ENCODE peak calls at places on chromosomes 16 and 17, in six cellular contexts. One of them, this sample, is unnamed.

GRCh38 chr17:61200349-61200735 is 199.3 kb upstream of the TBX2 start:
- DNase-seq in cerebellar nuclear complex: no peak
- DNase-seq in activated CD8-positive, alpha-beta memory T cell treated with anti-CD3 and anti-CD28 coated beads for 24 hours: no peak
- DNase-seq in renal cortical epithelial cell: peak; percentile 64
- DNase-seq in glutamatergic neuron: no peak
- DNase-seq in psoas muscle: no peak
- DNase-seq in this sample: no peak

GRCh38 chr17:43175213-43176118 is 4.5 kb downstream of the NBR1 start:
- DNase-seq in glutamatergic neuron: no peak
- DNase-seq in cerebellar nuclear complex: no peak
- DNase-seq in psoas muscle: no peak
- DNase-seq in renal cortical epithelial cell: no peak
- DNase-seq in activated CD8-positive, alpha-beta memory T cell treated with anti-CD3 and anti-CD28 coated beads for 24 hours: no peak
- DNase-seq in this sample: no peak

GRCh38 chr17:80857721-80858171 is 133.9 kb upstream of the CHMP6 start:
- DNase-seq in glutamatergic neuron: no peak
- DNase-seq in activated CD8-positive, alpha-beta memory T cell treated with anti-CD3 and anti-CD28 coated beads for 24 hours: no peak
- DNase-seq in psoas muscle: peak; percentile 48
- DNase-seq in cerebellar nuclear complex: no peak
- DNase-seq in renal cortical epithelial cell: no peak
- DNase-seq in this sample: no peak

GRCh38 chr17:77131919-77132318 is 8.8 kb upstream of the SEC14L1 start:
- DNase-seq in psoas muscle: no peak
- DNase-seq in renal cortical epithelial cell: peak; percentile 58
- DNase-seq in glutamatergic neuron: no peak
- DNase-seq in activated CD8-positive, alpha-beta memory T cell treated with anti-CD3 and anti-CD28 coated beads for 24 hours: no peak
- DNase-seq in cerebellar nuclear complex: no peak
- DNase-seq in this sample: peak; percentile 66

GRCh38 chr17:7208754-7209460 is 10.7 kb downstream of the DLG4 start:
- DNase-seq in activated CD8-positive, alpha-beta memory T cell treated with anti-CD3 and anti-CD28 coated beads for 24 hours: no peak
- DNase-seq in glutamatergic neuron: no peak
- DNase-seq in cerebellar nuclear complex: no peak
- DNase-seq in renal cortical epithelial cell: no peak
- DNase-seq in psoas muscle: no peak
- DNase-seq in this sample: no peak

GRCh38 chr16:70465999-70466811 is 11.8 kb downstream of the FCSK start:
- DNase-seq in renal cortical epithelial cell: no peak
- DNase-seq in glutamatergic neuron: no peak
- DNase-seq in cerebellar nuclear complex: no peak
- DNase-seq in psoas muscle: no peak
- DNase-seq in activated CD8-positive, alpha-beta memory T cell treated with anti-CD3 and anti-CD28 coated beads for 24 hours: no peak
- DNase-seq in this sample: no peak

GRCh38 chr17:36515837-36516236 is 18.8 kb downstream of the MYO19 start:
- DNase-seq in psoas muscle: no peak
- DNase-seq in activated CD8-positive, alpha-beta memory T cell treated with anti-CD3 and anti-CD28 coated beads for 24 hours: no peak
- DNase-seq in glutamatergic neuron: no peak
- DNase-seq in cerebellar nuclear complex: no peak
- DNase-seq in renal cortical epithelial cell: no peak
- DNase-seq in this sample: no peak

GRCh38 chr16:53664724-53665345 is 38.8 kb downstream of the RPGRIP1L start:
- DNase-seq in renal cortical epithelial cell: no peak
- DNase-seq in glutamatergic neuron: no peak
- DNase-seq in psoas muscle: no peak
- DNase-seq in activated CD8-positive, alpha-beta memory T cell treated with anti-CD3 and anti-CD28 coated beads for 24 hours: no peak
- DNase-seq in cerebellar nuclear complex: no peak
- DNase-seq in this sample: no peak

GRCh38 chr17:65403129-65403528 is 158.3 kb downstream of the AXIN2 start:
- DNase-seq in renal cortical epithelial cell: no peak
- DNase-seq in activated CD8-positive, alpha-beta memory T cell treated with anti-CD3 and anti-CD28 coated beads for 24 hours: no peak
- DNase-seq in glutamatergic neuron: peak; percentile 21
- DNase-seq in cerebellar nuclear complex: no peak
- DNase-seq in psoas muscle: no peak
- DNase-seq in this sample: no peak

GRCh38 chr17:42848093-42848492 is 2.9 kb upstream of the AOC3 start:
- DNase-seq in psoas muscle: no peak
- DNase-seq in cerebellar nuclear complex: no peak
- DNase-seq in renal cortical epithelial cell: no peak
- DNase-seq in activated CD8-positive, alpha-beta memory T cell treated with anti-CD3 and anti-CD28 coated beads for 24 hours: no peak
- DNase-seq in glutamatergic neuron: no peak
- DNase-seq in this sample: no peak

GRCh38 chr16:86755571-86756006 is 177.2 kb downstream of the FOXL1 start:
- DNase-seq in psoas muscle: peak; percentile 66
- DNase-seq in renal cortical epithelial cell: no peak
- DNase-seq in cerebellar nuclear complex: no peak
- DNase-seq in activated CD8-positive, alpha-beta memory T cell treated with anti-CD3 and anti-CD28 coated beads for 24 hours: no peak
- DNase-seq in glutamatergic neuron: no peak
- DNase-seq in this sample: no peak

GRCh38 chr17:82234211-82235055 is 5.6 kb downstream of the SLC16A3 start:
- DNase-seq in renal cortical epithelial cell: no peak
- DNase-seq in activated CD8-positive, alpha-beta memory T cell treated with anti-CD3 and anti-CD28 coated beads for 24 hours: no peak
- DNase-seq in psoas muscle: peak; percentile 67
- DNase-seq in cerebellar nuclear complex: no peak
- DNase-seq in glutamatergic neuron: no peak
- DNase-seq in this sample: no peak

GRCh38 chr16:21634216-21634615 is 18.2 kb downstream of the IGSF6 start:
- DNase-seq in cerebellar nuclear complex: no peak
- DNase-seq in psoas muscle: no peak
- DNase-seq in renal cortical epithelial cell: no peak
- DNase-seq in glutamatergic neuron: no peak
- DNase-seq in activated CD8-positive, alpha-beta memory T cell treated with anti-CD3 and anti-CD28 coated beads for 24 hours: no peak
- DNase-seq in this sample: no peak

GRCh38 chr17:77880702-77881450 is 77.6 kb upstream of the TNRC6C start:
- DNase-seq in renal cortical epithelial cell: no peak
- DNase-seq in cerebellar nuclear complex: no peak
- DNase-seq in activated CD8-positive, alpha-beta memory T cell treated with anti-CD3 and anti-CD28 coated beads for 24 hours: no peak
- DNase-seq in psoas muscle: peak; percentile 51
- DNase-seq in glutamatergic neuron: peak; percentile 14
- DNase-seq in this sample: peak; percentile 97

GRCh38 chr17:69634844-69635243 is 220.3 kb downstream of the MAP2K6 start:
- DNase-seq in cerebellar nuclear complex: no peak
- DNase-seq in psoas muscle: no peak
- DNase-seq in renal cortical epithelial cell: no peak
- DNase-seq in activated CD8-positive, alpha-beta memory T cell treated with anti-CD3 and anti-CD28 coated beads for 24 hours: no peak
- DNase-seq in glutamatergic neuron: no peak
- DNase-seq in this sample: no peak

GRCh38 chr17:30997270-30997669 is 26.4 kb downstream of the RNF135 start:
- DNase-seq in activated CD8-positive, alpha-beta memory T cell treated with anti-CD3 and anti-CD28 coated beads for 24 hours: no peak
- DNase-seq in psoas muscle: no peak
- DNase-seq in renal cortical epithelial cell: no peak
- DNase-seq in glutamatergic neuron: no peak
- DNase-seq in cerebellar nuclear complex: no peak
- DNase-seq in this sample: no peak

GRCh38 chr17:15503731-15504130 is 36.3 kb upstream of the CDRT4 start:
- DNase-seq in psoas muscle: no peak
- DNase-seq in renal cortical epithelial cell: no peak
- DNase-seq in glutamatergic neuron: no peak
- DNase-seq in cerebellar nuclear complex: no peak
- DNase-seq in activated CD8-positive, alpha-beta memory T cell treated with anti-CD3 and anti-CD28 coated beads for 24 hours: no peak
- DNase-seq in this sample: no peak

GRCh38 chr16:11148045-11148444 is 108.0 kb downstream of the SOCS1 start:
- DNase-seq in cerebellar nuclear complex: no peak
- DNase-seq in renal cortical epithelial cell: peak; percentile 22
- DNase-seq in psoas muscle: no peak
- DNase-seq in glutamatergic neuron: no peak
- DNase-seq in activated CD8-positive, alpha-beta memory T cell treated with anti-CD3 and anti-CD28 coated beads for 24 hours: no peak
- DNase-seq in this sample: no peak

GRCh38 chr17:77382966-77383612 is 242.3 kb downstream of the SEC14L1 start:
- DNase-seq in psoas muscle: no peak
- DNase-seq in glutamatergic neuron: no peak
- DNase-seq in cerebellar nuclear complex: no peak
- DNase-seq in renal cortical epithelial cell: no peak
- DNase-seq in activated CD8-positive, alpha-beta memory T cell treated with anti-CD3 and anti-CD28 coated beads for 24 hours: no peak
- DNase-seq in this sample: no peak

GRCh38 chr17:45904886-45905285 is 10.5 kb downstream of the MAPT start:
- DNase-seq in glutamatergic neuron: no peak
- DNase-seq in activated CD8-positive, alpha-beta memory T cell treated with anti-CD3 and anti-CD28 coated beads for 24 hours: no peak
- DNase-seq in cerebellar nuclear complex: no peak
- DNase-seq in psoas muscle: no peak
- DNase-seq in renal cortical epithelial cell: no peak
- DNase-seq in this sample: no peak

GRCh38 chr17:72764632-72765041 is 327.9 kb downstream of the SLC39A11 start:
- DNase-seq in renal cortical epithelial cell: no peak
- DNase-seq in psoas muscle: no peak
- DNase-seq in glutamatergic neuron: no peak
- DNase-seq in cerebellar nuclear complex: no peak
- DNase-seq in activated CD8-positive, alpha-beta memory T cell treated with anti-CD3 and anti-CD28 coated beads for 24 hours: no peak
- DNase-seq in this sample: no peak

GRCh38 chr16:50598256-50598894 is 50.2 kb downstream of the NKD1 start:
- DNase-seq in cerebellar nuclear complex: no peak
- DNase-seq in glutamatergic neuron: no peak
- DNase-seq in activated CD8-positive, alpha-beta memory T cell treated with anti-CD3 and anti-CD28 coated beads for 24 hours: no peak
- DNase-seq in renal cortical epithelial cell: no peak
- DNase-seq in psoas muscle: peak; percentile 73
- DNase-seq in this sample: peak; percentile 47

GRCh38 chr16:48408688-48409087 is 23.5 kb upstream of the SIAH1 start:
- DNase-seq in cerebellar nuclear complex: no peak
- DNase-seq in glutamatergic neuron: no peak
- DNase-seq in renal cortical epithelial cell: peak; percentile 84
- DNase-seq in psoas muscle: no peak
- DNase-seq in activated CD8-positive, alpha-beta memory T cell treated with anti-CD3 and anti-CD28 coated beads for 24 hours: no peak
- DNase-seq in this sample: no peak

GRCh38 chr16:27650073-27650701 is 100.2 kb downstream of the KATNIP start:
- DNase-seq in cerebellar nuclear complex: no peak
- DNase-seq in activated CD8-positive, alpha-beta memory T cell treated with anti-CD3 and anti-CD28 coated beads for 24 hours: no peak
- DNase-seq in glutamatergic neuron: no peak
- DNase-seq in psoas muscle: no peak
- DNase-seq in renal cortical epithelial cell: peak; percentile 11
- DNase-seq in this sample: no peak

GRCh38 chr17:78923660-78924453 is 1.3 kb downstream of the TIMP2 start:
- DNase-seq in activated CD8-positive, alpha-beta memory T cell treated with anti-CD3 and anti-CD28 coated beads for 24 hours: peak; percentile 74
- DNase-seq in glutamatergic neuron: no peak
- DNase-seq in renal cortical epithelial cell: peak; percentile 46
- DNase-seq in cerebellar nuclear complex: no peak
- DNase-seq in psoas muscle: peak; percentile 70
- DNase-seq in this sample: peak; percentile 65

GRCh38 chr17:290626-291025 is 62.0 kb downstream of the RPH3AL start:
- DNase-seq in activated CD8-positive, alpha-beta memory T cell treated with anti-CD3 and anti-CD28 coated beads for 24 hours: no peak
- DNase-seq in glutamatergic neuron: no peak
- DNase-seq in cerebellar nuclear complex: no peak
- DNase-seq in renal cortical epithelial cell: no peak
- DNase-seq in psoas muscle: peak; percentile 30
- DNase-seq in this sample: no peak

GRCh38 chr17:43570518-43570928 is 24.4 kb upstream of the ETV4 start:
- DNase-seq in activated CD8-positive, alpha-beta memory T cell treated with anti-CD3 and anti-CD28 coated beads for 24 hours: no peak
- DNase-seq in cerebellar nuclear complex: no peak
- DNase-seq in psoas muscle: no peak
- DNase-seq in renal cortical epithelial cell: peak; percentile 90
- DNase-seq in glutamatergic neuron: no peak
- DNase-seq in this sample: no peak

GRCh38 chr17:3801043-3801746 is at the start of gene ITGAE:
- DNase-seq in activated CD8-positive, alpha-beta memory T cell treated with anti-CD3 and anti-CD28 coated beads for 24 hours: no peak
- DNase-seq in psoas muscle: no peak
- DNase-seq in cerebellar nuclear complex: no peak
- DNase-seq in glutamatergic neuron: no peak
- DNase-seq in renal cortical epithelial cell: no peak
- DNase-seq in this sample: no peak

GRCh38 chr16:67727521-67728485 is 8.7 kb upstream of the GFOD2 start:
- DNase-seq in cerebellar nuclear complex: no peak
- DNase-seq in glutamatergic neuron: no peak
- DNase-seq in activated CD8-positive, alpha-beta memory T cell treated with anti-CD3 and anti-CD28 coated beads for 24 hours: no peak
- DNase-seq in renal cortical epithelial cell: no peak
- DNase-seq in psoas muscle: no peak
- DNase-seq in this sample: no peak

GRCh38 chr16:49547448-49547847 is 173.8 kb downstream of the C16orf78 start:
- DNase-seq in cerebellar nuclear complex: no peak
- DNase-seq in activated CD8-positive, alpha-beta memory T cell treated with anti-CD3 and anti-CD28 coated beads for 24 hours: no peak
- DNase-seq in renal cortical epithelial cell: no peak
- DNase-seq in glutamatergic neuron: no peak
- DNase-seq in psoas muscle: no peak
- DNase-seq in this sample: no peak

GRCh38 chr16:9360075-9360474 is 268.6 kb downstream of the HAPSTR1 start:
- DNase-seq in renal cortical epithelial cell: no peak
- DNase-seq in activated CD8-positive, alpha-beta memory T cell treated with anti-CD3 and anti-CD28 coated beads for 24 hours: no peak
- DNase-seq in cerebellar nuclear complex: no peak
- DNase-seq in psoas muscle: no peak
- DNase-seq in glutamatergic neuron: no peak
- DNase-seq in this sample: no peak

GRCh38 chr17:82272495-82273326 is 789 bp downstream of the CSNK1D start:
- DNase-seq in psoas muscle: peak; percentile 79
- DNase-seq in glutamatergic neuron: peak; percentile 77
- DNase-seq in cerebellar nuclear complex: no peak
- DNase-seq in activated CD8-positive, alpha-beta memory T cell treated with anti-CD3 and anti-CD28 coated beads for 24 hours: peak; percentile 79
- DNase-seq in renal cortical epithelial cell: no peak
- DNase-seq in this sample: peak; percentile 92

GRCh38 chr17:42659079-42659931 is at the start of gene TUBG2:
- DNase-seq in glutamatergic neuron: peak; percentile 90
- DNase-seq in renal cortical epithelial cell: peak; percentile 78
- DNase-seq in psoas muscle: peak; percentile 91
- DNase-seq in cerebellar nuclear complex: peak; percentile 33
- DNase-seq in activated CD8-positive, alpha-beta memory T cell treated with anti-CD3 and anti-CD28 coated beads for 24 hours: peak; percentile 94
- DNase-seq in this sample: peak; percentile 98

GRCh38 chr17:69443138-69443537 is 28.6 kb downstream of the MAP2K6 start:
- DNase-seq in renal cortical epithelial cell: no peak
- DNase-seq in activated CD8-positive, alpha-beta memory T cell treated with anti-CD3 and anti-CD28 coated beads for 24 hours: no peak
- DNase-seq in cerebellar nuclear complex: no peak
- DNase-seq in glutamatergic neuron: no peak
- DNase-seq in psoas muscle: no peak
- DNase-seq in this sample: no peak